ENCODE peak calls at places on chromosomes 4 and X, in eight cellular contexts. D is SK-N-SH, F is heart right ventricle, N is esophagus squamous epithelium, I is pancreas, C is cardiac muscle cell, M is WERI-Rb-1, A is suprapubic skin. S is an unnamed sample.

GRCh38 chr4:77504407-77504806 is 101.2 kb upstream of the CXCL13 start:
- DNase-seq in D (no peak), F (no peak), N (no peak), I (no peak), C (no peak), M (no peak), A (no peak), S (no peak)

GRCh38 chr4:123952530-123953274 is 556.1 kb downstream of the SPRY1 start:
- DNase-seq in D (no peak), F (no peak), N (no peak), I (no peak), C (peak; percentile 53), M (peak; percentile 16), A (no peak), S (no peak)

GRCh38 chr4:96352051-96352517 is 512.2 kb downstream of the PDHA2 start:
- DNase-seq in D (peak; percentile 16), F (no peak), N (no peak), I (no peak), C (peak; percentile 72), M (peak; percentile 69), A (no peak), S (peak; percentile 36)

GRCh38 chr4:23902203-23902602 is 12.4 kb upstream of the PPARGC1A start:
- DNase-seq in D (no peak), F (no peak), N (no peak), I (no peak), C (no peak), M (no peak), A (no peak), S (no peak)

GRCh38 chrX:126272795-126273497 is 106.9 kb upstream of the DCAF12L2 start:
- DNase-seq in D (no peak), F (no peak), N (no peak), I (no peak), C (no peak), M (no peak), A (no peak), S (no peak)

GRCh38 chr4:183591301-183591700 is 67.7 kb downstream of the RWDD4 start:
- DNase-seq in D (no peak), F (no peak), N (no peak), I (no peak), C (no peak), M (no peak), A (no peak), S (no peak)

GRCh38 chr4:112266823-112267222 is 18.9 kb downstream of the TIFA start:
- DNase-seq in D (peak; percentile 12), F (no peak), N (no peak), I (no peak), C (peak; percentile 54), M (no peak), A (no peak), S (no peak)

GRCh38 chrX:2566044-2566443 is 65.3 kb upstream of the DHRSX start:
- DNase-seq in D (no peak), F (no peak), N (no peak), I (no peak), C (no peak), M (no peak), A (no peak), S (no peak)

GRCh38 chrX:69603566-69604194 is 12.2 kb upstream of the EDA start:
- DNase-seq in D (no peak), F (no peak), N (no peak), I (no peak), C (peak; percentile 70), M (no peak), A (no peak), S (no peak)

GRCh38 chr4:117488692-117489091 is 403.3 kb upstream of the TRAM1L1 start:
- DNase-seq in D (no peak), F (no peak), N (no peak), I (no peak), C (no peak), M (no peak), A (no peak), S (no peak)

GRCh38 chrX:105098812-105099211 is 121.7 kb downstream of the TEX13A start:
- DNase-seq in D (no peak), F (no peak), N (no peak), I (no peak), C (no peak), M (no peak), A (no peak), S (no peak)

GRCh38 chr4:8850830-8851188 is 20.8 kb downstream of the HMX1 start:
- DNase-seq in D (no peak), F (no peak), N (no peak), I (no peak), C (no peak), M (no peak), A (no peak), S (no peak)

GRCh38 chr4:8851321-8852117 is 20.1 kb downstream of the HMX1 start:
- DNase-seq in D (no peak), F (no peak), N (no peak), I (no peak), C (no peak), M (no peak), A (no peak), S (no peak)

GRCh38 chr4:8853249-8853648 is 18.4 kb downstream of the HMX1 start:
- DNase-seq in D (no peak), F (no peak), N (no peak), I (no peak), C (no peak), M (no peak), A (no peak), S (no peak)

GRCh38 chr4:8854016-8854415 is 17.6 kb downstream of the HMX1 start:
- DNase-seq in D (no peak), F (no peak), N (no peak), I (no peak), C (no peak), M (no peak), A (no peak), S (no peak)

DNA sequence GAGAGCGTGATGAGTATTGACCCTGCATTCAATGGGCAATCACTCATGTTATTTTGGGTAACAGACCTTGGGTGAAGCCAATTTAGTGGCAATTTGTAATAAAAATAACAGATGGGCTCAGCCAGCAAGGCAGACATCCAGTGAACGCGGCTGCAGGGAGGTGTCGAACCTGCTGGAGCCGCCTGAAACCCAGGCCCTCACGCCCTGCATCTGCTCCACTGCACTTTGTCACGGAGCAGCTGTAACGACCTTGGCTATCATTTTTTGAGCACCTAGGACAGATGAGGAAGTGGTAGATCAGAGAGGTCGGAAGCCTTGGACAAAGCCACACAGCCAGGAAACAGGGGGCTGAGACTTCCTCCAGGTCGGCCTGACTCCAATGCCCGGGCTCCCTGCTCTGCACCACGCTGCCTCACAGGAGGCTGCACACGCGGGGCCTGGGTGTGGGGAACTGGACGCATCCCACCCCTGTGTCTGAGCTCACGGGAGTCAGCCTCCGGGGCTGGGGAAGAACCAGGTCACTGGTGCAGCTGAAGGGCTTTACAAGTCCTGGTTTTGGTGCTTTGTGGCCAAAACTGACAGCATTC is 19.4 kb downstream of the HMX1 start:
- DNase-seq in D (no peak), F (no peak), N (no peak), I (no peak), C (no peak), M (no peak), A (no peak), S (no peak)
- H3K27ac ChIP-seq in D (no peak overlapping the region), F (no peak overlapping the region), N (no peak overlapping the region), I (no peak overlapping the region), C (no peak overlapping the region), M (no peak overlapping the region), A (no peak overlapping the region), S (no peak overlapping the region)

GRCh38 chrX:123846598-123847038 is 13.2 kb upstream of the XIAP start:
- DNase-seq in D (no peak), F (no peak), N (no peak), I (no peak), C (peak; percentile 74), M (no peak), A (no peak), S (no peak)

GRCh38 chrX:123849096-123849495 is 10.8 kb upstream of the XIAP start:
- DNase-seq in D (no peak), F (no peak), N (no peak), I (no peak), C (no peak), M (no peak), A (no peak), S (no peak)

GRCh38 chrX:123854329-123854728 is 5.5 kb upstream of the XIAP start:
- DNase-seq in D (no peak), F (no peak), N (no peak), I (no peak), C (peak; percentile 17), M (no peak), A (no peak), S (no peak)

GRCh38 chrX:123851010-123851409 is 8.8 kb upstream of the XIAP start:
- DNase-seq in D (no peak), F (no peak), N (no peak), I (no peak), C (no peak), M (no peak), A (no peak), S (no peak)
- H3K9me3 ChIP-seq in D (no peaks in the 10 kb centered on the region), F (no peaks in the 10 kb centered on the region), N (no peaks in the 10 kb centered on the region), I (no peaks in the 10 kb centered on the region), C (no peaks in the 10 kb centered on the region), M (no peaks in the 10 kb centered on the region), A (no peaks in the 10 kb centered on the region), S (no peaks in the 10 kb centered on the region)

GRCh38 chr4:6470502-6471302 is 1.7 kb downstream of the PPP2R2C start:
- DNase-seq in D (peak; percentile 85), F (peak; percentile 25), N (no peak), I (peak; percentile 25), C (peak; percentile 64), M (no peak), A (peak; percentile 58), S (no peak)

GRCh38 chr4:6468376-6468775 is 4.0 kb downstream of the PPP2R2C start:
- DNase-seq in D (no peak), F (no peak), N (no peak), I (no peak), C (no peak), M (no peak), A (no peak), S (no peak)

GRCh38 chr4:6471303-6472007 is 959 bp downstream of the PPP2R2C start:
- DNase-seq in D (peak; percentile 74), F (no peak), N (no peak), I (no peak), C (no peak), M (peak; percentile 35), A (no peak), S (no peak)

GRCh38 chr4:6469144-6469543 is 3.3 kb downstream of the PPP2R2C start:
- DNase-seq in D (no peak), F (no peak), N (no peak), I (no peak), C (no peak), M (no peak), A (no peak), S (no peak)

GRCh38 chr4:6469898-6470501 is 2.4 kb downstream of the PPP2R2C start:
- DNase-seq in D (no peak), F (no peak), N (no peak), I (no peak), C (no peak), M (no peak), A (no peak), S (no peak)
- H3K4me3 ChIP-seq in D (peak overlapping the region; percentile 44), F (peak overlapping the region; percentile 49), N (peak overlapping the region; percentile 64), I (peak overlapping the region; percentile 28), C (peak overlapping the region; percentile 29), M (no peak overlapping the region), A (peak overlapping the region; percentile 59), S (no peak overlapping the region)

DNA sequence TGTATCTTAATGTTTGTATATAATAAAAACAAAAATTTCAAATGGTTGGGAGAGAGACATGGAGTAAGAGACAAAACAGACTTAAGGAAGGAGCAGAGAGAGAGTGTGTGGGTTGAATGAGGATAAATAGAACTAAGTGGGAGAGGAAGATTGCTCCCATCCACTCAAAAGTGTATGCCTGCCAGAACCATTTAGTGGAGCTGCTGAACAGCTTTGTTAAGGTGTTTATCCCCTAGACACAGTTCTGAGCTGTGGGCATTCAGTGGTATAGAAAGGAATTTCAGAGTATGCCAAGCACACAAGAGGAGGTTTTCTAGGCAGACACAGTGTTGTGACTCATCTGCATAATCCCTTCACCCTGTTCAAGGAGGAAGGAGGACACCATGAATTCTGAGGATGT is 508.6 kb upstream of the EPHA5 start:
- DNase-seq in D (no peak), F (no peak), N (no peak), I (no peak), C (peak; percentile 14), M (peak; percentile 18), A (no peak), S (no peak)
- H3K27ac ChIP-seq in D (no peak overlapping the region), F (no peak overlapping the region), N (no peak overlapping the region), I (no peak overlapping the region), C (no peak overlapping the region), M (no peak overlapping the region), A (no peak overlapping the region), S (no peak overlapping the region)

S was measured in small intestine.